ENCODE peak calls at places on chromosomes 12 and 14, in seven cellular contexts. G is H1, O is adrenal gland, S is GM23338, J is body of pancreas, L is adipocyte, V is heart right ventricle. Y is an unnamed sample.

GRCh38 chr14:30519961-30520360 is 39.0 kb upstream of the G2E3 start:
- DNase-seq in J (no peak), G (no peak), S (no peak), L (no peak), V (no peak), O (no peak), Y (no peak)

GRCh38 chr12:56957229-56958052 is at the start of gene RDH16:
- DNase-seq in G (no peak), V (no peak), O (no peak), J (no peak), S (no peak), L (no peak), Y (no peak)

GRCh38 chr14:94346841-94347240 is 23.7 kb upstream of the SERPINA6 start:
- DNase-seq in G (no peak), O (no peak), S (no peak), L (no peak), V (no peak), J (no peak), Y (no peak)

GRCh38 chr14:31261859-31262739 is 54.5 kb upstream of the HECTD1 start:
- DNase-seq in G (no peak), J (peak; percentile 66), O (no peak), V (no peak), L (peak; percentile 69), S (no peak), Y (no peak)

GRCh38 chr14:54188036-54188666 is 208.7 kb upstream of the CDKN3 start:
- DNase-seq in L (no peak), J (no peak), V (no peak), G (no peak), O (no peak), S (no peak), Y (no peak)

GRCh38 chr12:26373606-26374495 is 178.5 kb downstream of the SSPN start:
- DNase-seq in S (no peak), V (no peak), O (no peak), J (no peak), L (peak; percentile 57), G (no peak), Y (no peak)

GRCh38 chr12:126156806-126157574 is 1091.8 kb downstream of the AACS start:
- DNase-seq in O (no peak), S (peak; percentile 16), V (no peak), J (peak; percentile 94), G (peak; percentile 3), L (no peak), Y (no peak)

GRCh38 chr12:14283489-14284144 is 81.9 kb upstream of the ATF7IP start:
- DNase-seq in O (no peak), S (peak; percentile 86), G (no peak), V (no peak), J (no peak), L (no peak), Y (no peak)

GRCh38 chr12:131122631-131123030 is 168.9 kb downstream of the ADGRD1 start:
- DNase-seq in O (no peak), V (no peak), S (no peak), L (no peak), G (no peak), J (no peak), Y (no peak)

GRCh38 chr12:54082402-54082892 is 28.8 kb downstream of the HOXC4 start:
- DNase-seq in S (peak; percentile 46), J (no peak), L (no peak), O (peak; percentile 50), G (no peak), V (no peak), Y (peak; percentile 65)
- H3K4me3 ChIP-seq in S (peak overlapping the region; percentile 41), J (no peak overlapping the region), L (peak overlapping the region; percentile 74), O (no peak overlapping the region), G (peak overlapping the region; percentile 26), V (no peak overlapping the region), Y (peak overlapping the region; percentile 47)

GRCh38 chr12:111101003-111101402 is 180.6 kb upstream of the MYL2 start:
- DNase-seq in V (no peak), J (no peak), S (no peak), L (no peak), G (no peak), O (no peak), Y (no peak)

GRCh38 chr12:111100554-111100953 is 180.2 kb upstream of the MYL2 start:
- DNase-seq in J (no peak), V (no peak), G (no peak), S (no peak), L (no peak), O (no peak), Y (no peak)

GRCh38 chr12:111102062-111102735 is 181.8 kb upstream of the MYL2 start:
- DNase-seq in L (no peak), J (no peak), V (no peak), O (no peak), G (no peak), S (no peak), Y (no peak)

GRCh38 chr12:111105294-111105693 is 184.9 kb upstream of the MYL2 start:
- DNase-seq in V (no peak), L (no peak), S (no peak), J (no peak), O (no peak), G (no peak), Y (no peak)

DNA sequence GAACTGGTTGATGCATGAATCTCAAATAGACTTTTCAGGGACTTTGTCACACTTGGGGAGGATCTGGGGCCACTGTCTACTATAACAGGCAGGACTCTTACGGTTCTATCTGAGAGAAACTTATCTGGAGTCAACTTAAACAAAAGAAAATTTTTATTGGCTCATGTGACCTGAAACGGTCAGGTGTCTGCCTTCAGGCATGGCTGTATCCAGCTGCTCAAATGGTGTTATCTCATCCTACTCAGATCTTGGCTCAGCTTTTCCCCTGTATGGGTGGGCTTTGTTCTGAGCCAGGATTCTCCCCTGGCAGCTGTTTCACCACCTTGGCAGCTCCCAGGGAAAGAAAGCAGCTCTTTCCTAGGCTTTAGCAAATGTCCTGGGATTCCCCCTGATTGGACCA is 183.2 kb upstream of the MYL2 start:
- DNase-seq in G (no peak), S (no peak), J (no peak), L (no peak), O (no peak), V (no peak), Y (no peak)
- H3K27me3 ChIP-seq in G (no peaks in the 10 kb centered on the region), S (no peaks in the 10 kb centered on the region), J (no peaks in the 10 kb centered on the region), L (peaks cover 41% of the 10 kb centered on the region), O (no peaks in the 10 kb centered on the region), V (no peaks in the 10 kb centered on the region), Y (no peaks in the 10 kb centered on the region)

GRCh38 chr12:115762934-115763333 is 514.6 kb downstream of the MED13L start:
- DNase-seq in G (no peak), S (no peak), O (no peak), L (no peak), V (no peak), J (no peak), Y (no peak)

GRCh38 chr12:115761784-115762183 is 515.7 kb downstream of the MED13L start:
- DNase-seq in G (no peak), L (peak; percentile 52), V (no peak), S (no peak), O (no peak), J (no peak), Y (no peak)

GRCh38 chr12:115763376-115763775 is 514.1 kb downstream of the MED13L start:
- DNase-seq in G (no peak), J (peak; percentile 13), V (no peak), S (no peak), L (peak; percentile 87), O (no peak), Y (no peak)

GRCh38 chr12:115758886-115759620 is 518.4 kb downstream of the MED13L start:
- DNase-seq in V (no peak), L (peak; percentile 62), J (no peak), G (no peak), O (no peak), S (no peak), Y (no peak)

DNA sequence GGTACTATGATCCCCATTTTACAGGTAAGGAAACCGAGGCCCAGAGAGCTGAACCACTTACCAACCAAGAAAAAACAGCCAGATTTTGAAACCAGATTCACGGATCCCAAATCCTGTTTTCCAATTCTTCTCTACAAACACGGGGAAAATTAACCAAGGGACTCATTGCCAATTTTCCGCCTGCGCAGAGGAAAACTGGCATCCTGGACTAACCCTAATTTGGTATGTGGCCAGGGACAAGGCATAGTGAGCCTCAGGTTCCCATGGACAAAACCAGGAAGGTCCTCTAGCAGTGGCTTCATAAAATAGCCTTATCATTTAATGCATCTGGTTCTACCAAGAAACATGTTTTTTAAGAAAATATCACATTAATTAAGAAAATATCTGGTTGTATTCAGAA is 517.3 kb downstream of the MED13L start:
- DNase-seq in V (no peak), G (no peak), O (no peak), J (no peak), S (no peak), L (no peak), Y (no peak)
- H3K4me3 ChIP-seq in V (no peak overlapping the region), G (no peak overlapping the region), O (no peak overlapping the region), J (no peak overlapping the region), S (no peak overlapping the region), L (no peak overlapping the region), Y (no peak overlapping the region)

GRCh38 chr14:57068511-57068910 is 200.2 kb downstream of the EXOC5 start:
- DNase-seq in J (no peak), V (no peak), O (no peak), L (no peak), S (no peak), G (no peak), Y (no peak)
- H3K27me3 ChIP-seq in J (no peaks in the 10 kb centered on the region), V (peaks cover 33% of the 10 kb centered on the region), O (peaks cover 4% of the 10 kb centered on the region), L (peaks cover 20% of the 10 kb centered on the region), S (no peaks in the 10 kb centered on the region), G (no peaks in the 10 kb centered on the region), Y (no peaks in the 10 kb centered on the region)

GRCh38 chr12:79522657-79523386 is 167.9 kb downstream of the PAWR start:
- DNase-seq in O (no peak), V (no peak), L (no peak), J (no peak), S (peak; percentile 60), G (no peak), Y (no peak)
- H3K4me3 ChIP-seq in O (no peak overlapping the region), V (no peak overlapping the region), L (no peak overlapping the region), J (no peak overlapping the region), S (peak overlapping the region; percentile 33), G (peak overlapping the region; percentile 2), Y (no peak overlapping the region)

Y was measured in CD8-positive, alpha-beta memory T cell.